ENCODE peak calls at places on chromosomes 1 and 21, in four cellular contexts. One of them, this sample, is unnamed. For H3K4me1, the result is how much of the 10 kb centered on the place peaks cover.

GRCh38 chr1:61284933-61285332 is 202.6 kb downstream of the NFIA start:
- DNase-seq in prostate gland: no peak
- DNase-seq in HCT116: no peak
- DNase-seq in K562: no peak
- DNase-seq in this sample: no peak

GRCh38 chr21:45871616-45872236 is 109.8 kb upstream of the COL6A1 start:
- DNase-seq in K562: no peak
- DNase-seq in prostate gland: no peak
- DNase-seq in HCT116: no peak
- DNase-seq in this sample: peak

GRCh38 chr1:33055210-33055991 is 18.7 kb upstream of the AK2 start:
- DNase-seq in K562: peak
- DNase-seq in prostate gland: peak
- DNase-seq in HCT116: peak
- DNase-seq in this sample: peak

GRCh38 chr1:116775116-116775752 is 21.0 kb downstream of the CD2 start:
- DNase-seq in K562: no peak
- DNase-seq in HCT116: no peak
- DNase-seq in prostate gland: no peak
- DNase-seq in this sample: no peak

GRCh38 chr21:42434884-42435283 is 31.2 kb downstream of the UBASH3A start:
- DNase-seq in K562: no peak
- DNase-seq in HCT116: no peak
- DNase-seq in prostate gland: no peak
- DNase-seq in this sample: no peak

GRCh38 chr1:21924503-21925005 is 12.6 kb downstream of the HSPG2 start:
- DNase-seq in HCT116: no peak
- DNase-seq in K562: no peak
- DNase-seq in prostate gland: no peak
- DNase-seq in this sample: no peak

GRCh38 chr1:15103211-15103610 is 50.3 kb upstream of the TMEM51 start:
- DNase-seq in K562: no peak
- DNase-seq in prostate gland: no peak
- DNase-seq in HCT116: no peak
- DNase-seq in this sample: no peak

GRCh38 chr1:65209005-65209885 is 61.2 kb downstream of the AK4 start:
- DNase-seq in K562: peak
- DNase-seq in HCT116: peak
- DNase-seq in prostate gland: peak
- DNase-seq in this sample: no peak

GRCh38 chr1:215081566-215082531 is 688 bp upstream of the KCNK2 start:
- DNase-seq in prostate gland: no peak
- DNase-seq in K562: no peak
- DNase-seq in HCT116: no peak
- DNase-seq in this sample: no peak

GRCh38 chr21:31557421-31557955 is 102.0 kb upstream of the SOD1 start:
- DNase-seq in prostate gland: no peak
- DNase-seq in K562: no peak
- DNase-seq in HCT116: no peak
- DNase-seq in this sample: no peak

GRCh38 chr1:8061673-8062386 is 35.7 kb upstream of the ERRFI1 start:
- DNase-seq in prostate gland: no peak
- DNase-seq in K562: no peak
- DNase-seq in HCT116: no peak
- DNase-seq in this sample: no peak

GRCh38 chr1:45306319-45306718 is 20.4 kb upstream of the HPDL start:
- DNase-seq in HCT116: no peak
- DNase-seq in prostate gland: no peak
- DNase-seq in K562: no peak
- DNase-seq in this sample: no peak

GRCh38 chr1:85223334-85223733 is 22.5 kb upstream of the SYDE2 start:
- DNase-seq in K562: no peak
- DNase-seq in prostate gland: no peak
- DNase-seq in HCT116: no peak
- DNase-seq in this sample: no peak

GRCh38 chr1:189782280-189782679 is 695.4 kb downstream of the BRINP3 start:
- DNase-seq in HCT116: no peak
- DNase-seq in prostate gland: no peak
- DNase-seq in K562: no peak
- DNase-seq in this sample: no peak

GRCh38 chr1:82042306-82042705 is 241.6 kb downstream of the ADGRL2 start:
- DNase-seq in prostate gland: no peak
- DNase-seq in HCT116: no peak
- DNase-seq in K562: no peak
- DNase-seq in this sample: no peak

GRCh38 chr1:52127181-52128175 is 14.4 kb upstream of the ZFYVE9 start:
- DNase-seq in K562: no peak
- DNase-seq in HCT116: peak
- DNase-seq in prostate gland: peak
- DNase-seq in this sample: peak

GRCh38 chr1:227758366-227758765 is 23.1 kb downstream of the SNAP47 start:
- DNase-seq in K562: no peak
- DNase-seq in HCT116: no peak
- DNase-seq in prostate gland: no peak
- DNase-seq in this sample: no peak

GRCh38 chr21:41548781-41549180 is 40.8 kb upstream of the TMPRSS2 start:
- DNase-seq in prostate gland: no peak
- DNase-seq in HCT116: no peak
- DNase-seq in K562: no peak
- DNase-seq in this sample: no peak

GRCh38 chr1:217275617-217276398 is 355.1 kb downstream of the GPATCH2 start:
- DNase-seq in HCT116: no peak
- DNase-seq in prostate gland: no peak
- DNase-seq in K562: no peak
- DNase-seq in this sample: no peak

GRCh38 chr1:83026745-83027144 is 972.2 kb downstream of the TTLL7 start:
- DNase-seq in HCT116: no peak
- DNase-seq in prostate gland: no peak
- DNase-seq in K562: no peak
- DNase-seq in this sample: no peak

GRCh38 chr1:150895618-150896017 is 8.7 kb downstream of the CTXND2 start:
- DNase-seq in HCT116: peak
- DNase-seq in K562: no peak
- DNase-seq in prostate gland: no peak
- DNase-seq in this sample: no peak

GRCh38 chr1:117631361-117631760 is 25.5 kb downstream of the TENT5C start:
- DNase-seq in HCT116: no peak
- DNase-seq in prostate gland: no peak
- DNase-seq in K562: no peak
- DNase-seq in this sample: no peak

GRCh38 chr1:175384546-175384945 is 192.0 kb upstream of the KIAA0040 start:
- DNase-seq in K562: no peak
- DNase-seq in HCT116: no peak
- DNase-seq in prostate gland: no peak
- DNase-seq in this sample: no peak

GRCh38 chr1:39328110-39328509 is 123.6 kb downstream of the MACF1 start:
- DNase-seq in prostate gland: no peak
- DNase-seq in K562: no peak
- DNase-seq in HCT116: no peak
- DNase-seq in this sample: no peak

GRCh38 chr1:115222616-115223402 is 115.2 kb downstream of the NGF start:
- DNase-seq in prostate gland: no peak
- DNase-seq in K562: no peak
- DNase-seq in HCT116: no peak
- DNase-seq in this sample: no peak

GRCh38 chr1:203463469-203464062 is 12.0 kb upstream of the PRELP start:
- DNase-seq in HCT116: no peak
- DNase-seq in K562: no peak
- DNase-seq in prostate gland: no peak
- DNase-seq in this sample: no peak

GRCh38 chr21:20086508-20086907 is 911.7 kb upstream of the NCAM2 start:
- DNase-seq in prostate gland: no peak
- DNase-seq in HCT116: no peak
- DNase-seq in K562: no peak
- DNase-seq in this sample: no peak

GRCh38 chr1:209652873-209653401 is 712 bp upstream of the LAMB3 start:
- DNase-seq in prostate gland: peak
- DNase-seq in K562: peak
- DNase-seq in HCT116: peak
- DNase-seq in this sample: peak

GRCh38 chr1:21565285-21565684 is 56.1 kb downstream of the ALPL start:
- DNase-seq in HCT116: no peak
- DNase-seq in K562: no peak
- DNase-seq in prostate gland: no peak
- DNase-seq in this sample: no peak

GRCh38 chr21:44701023-44701400 is 4.0 kb downstream of the KRTAP10-12 start:
- DNase-seq in HCT116: no peak
- DNase-seq in prostate gland: no peak
- DNase-seq in K562: no peak
- DNase-seq in this sample: no peak

GRCh38 chr1:34840426-34840825 is 19.1 kb downstream of the SMIM12 start:
- DNase-seq in prostate gland: no peak
- DNase-seq in K562: no peak
- DNase-seq in HCT116: no peak
- DNase-seq in this sample: no peak

DNA sequence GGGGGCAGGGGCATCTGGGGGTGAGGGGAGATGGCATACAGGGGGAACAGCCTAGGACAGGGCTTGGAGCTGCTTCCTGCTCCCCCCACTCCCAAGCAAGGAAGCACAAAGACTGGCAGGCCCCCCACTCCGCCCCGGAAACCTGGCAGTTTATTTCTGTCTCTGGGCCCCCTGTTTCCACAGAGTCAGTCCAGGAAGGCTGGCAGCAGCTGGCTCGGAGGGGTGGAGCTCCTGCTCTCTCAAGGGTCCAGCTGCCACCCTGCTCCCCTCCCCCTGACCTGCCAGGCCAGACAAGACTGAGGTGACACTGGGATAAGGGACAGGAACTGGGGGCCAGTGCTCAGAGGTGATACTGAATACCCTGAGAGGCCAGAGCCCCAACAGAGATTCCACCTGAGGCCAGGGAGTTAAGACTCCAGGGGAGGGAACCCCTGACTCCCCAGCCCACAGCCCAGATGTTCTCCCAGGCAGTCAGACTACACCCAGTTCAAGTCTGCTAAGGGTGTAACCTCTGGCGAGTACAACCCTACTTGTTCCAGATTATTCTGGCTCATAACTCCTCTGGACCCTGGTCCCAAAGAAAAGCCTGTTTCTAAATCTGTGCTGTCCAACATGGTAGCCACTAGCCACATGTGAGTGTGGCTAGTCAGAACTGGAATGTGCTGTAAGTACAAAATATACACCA is 26.3 kb downstream of the AHDC1 start:
- DNase-seq in prostate gland: no peak
- DNase-seq in K562: no peak
- DNase-seq in HCT116: no peak
- DNase-seq in this sample: no peak
- H3K4me1 ChIP-seq in prostate gland: under half
- H3K4me1 ChIP-seq in K562: under half
- H3K4me1 ChIP-seq in HCT116: under half
- H3K4me1 ChIP-seq in this sample: half or more

GRCh38 chr1:157993179-157994080 is at the start of gene KIRREL1:
- DNase-seq in K562: peak
- DNase-seq in prostate gland: peak
- DNase-seq in HCT116: no peak
- DNase-seq in this sample: peak

GRCh38 chr1:157994704-157995540 is 1.5 kb downstream of the KIRREL1 start:
- DNase-seq in HCT116: no peak
- DNase-seq in prostate gland: no peak
- DNase-seq in K562: no peak
- DNase-seq in this sample: no peak

GRCh38 chr1:157992813-157993178 is 649 bp upstream of the KIRREL1 start:
- DNase-seq in HCT116: no peak
- DNase-seq in prostate gland: no peak
- DNase-seq in K562: no peak
- DNase-seq in this sample: no peak

GRCh38 chr1:157995575-157996169 is 2.2 kb downstream of the KIRREL1 start:
- DNase-seq in HCT116: no peak
- DNase-seq in K562: no peak
- DNase-seq in prostate gland: no peak
- DNase-seq in this sample: no peak

DNA sequence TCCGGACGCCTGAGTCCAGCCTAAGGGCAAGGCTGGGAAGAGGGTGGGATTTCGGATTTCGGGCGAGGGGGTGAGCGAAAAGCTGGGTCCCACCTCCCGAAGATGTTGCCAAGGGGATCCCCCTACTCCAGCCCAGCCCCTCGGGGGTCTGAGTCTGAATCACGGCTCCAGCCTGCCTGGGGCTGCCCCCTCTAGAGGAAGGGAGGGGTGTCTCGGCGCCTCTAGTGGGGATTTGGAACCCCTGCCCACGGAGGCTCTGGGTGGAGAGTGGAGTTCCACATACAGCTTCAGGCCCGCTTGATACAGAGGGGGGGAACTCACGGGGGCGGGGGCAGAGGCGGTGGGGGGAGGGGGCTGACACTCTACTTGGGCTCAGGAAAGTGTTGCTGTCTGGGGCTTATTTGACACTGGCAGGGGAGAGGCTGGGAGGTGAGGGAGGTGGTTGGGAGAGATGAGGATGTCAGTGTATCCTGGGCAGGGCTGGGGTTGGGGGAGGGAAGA is 686 bp downstream of the KIRREL1 start:
- DNase-seq in prostate gland: no peak
- DNase-seq in K562: no peak
- DNase-seq in HCT116: no peak
- DNase-seq in this sample: no peak
- TF ChIP-seq CTCF in prostate gland: no peak
- TF ChIP-seq CTCF in K562: no peak
- TF ChIP-seq CTCF in HCT116: peak
- TF ChIP-seq CTCF in this sample: no peak

DNA sequence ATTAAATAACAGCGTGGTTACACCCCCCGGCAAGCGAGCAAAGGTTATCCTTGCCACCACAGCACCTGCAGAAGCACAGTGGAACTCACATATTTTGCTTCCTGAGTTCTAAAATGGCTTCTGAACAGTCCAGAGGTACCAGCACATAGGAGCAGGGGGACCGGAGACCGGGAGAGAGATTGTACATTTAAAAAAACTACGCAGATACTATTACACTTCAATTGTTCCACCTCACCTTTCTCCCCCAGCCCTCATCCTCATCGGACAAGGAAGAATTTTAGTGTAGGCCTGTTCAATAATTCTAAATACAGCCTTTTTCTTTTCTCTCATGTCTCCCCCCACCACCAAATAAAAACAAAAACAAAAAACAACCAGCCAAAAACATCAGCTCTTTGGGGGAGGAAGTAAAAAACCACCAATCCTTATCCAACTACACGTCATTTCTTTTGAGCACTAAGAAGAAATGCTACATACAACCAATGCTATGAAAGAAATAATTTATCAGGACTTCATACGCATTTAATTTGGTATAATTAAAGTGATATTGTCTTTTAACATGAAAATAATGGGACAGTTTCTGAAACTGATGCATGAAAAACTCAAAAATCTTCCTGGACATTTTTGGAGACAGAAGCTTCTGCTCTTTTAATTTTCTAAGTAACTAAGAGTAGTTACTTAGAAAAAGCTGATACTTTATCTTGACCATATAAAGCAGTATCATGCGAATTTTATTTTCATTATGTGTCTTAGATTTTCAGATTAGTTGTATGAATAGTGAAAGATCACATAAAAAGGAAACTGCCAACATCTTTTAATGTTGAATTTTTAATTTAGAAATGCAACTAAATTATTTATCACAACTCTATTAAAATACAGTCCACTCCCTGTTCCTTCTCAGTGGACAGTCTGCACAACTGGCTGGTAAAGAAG is 9.1 kb downstream of the CDKN2C start:
- DNase-seq in prostate gland: no peak
- DNase-seq in K562: peak
- DNase-seq in HCT116: no peak
- DNase-seq in this sample: no peak
- TF ChIP-seq POLR2AphosphoS5 in prostate gland: no peak
- TF ChIP-seq POLR2AphosphoS5 in K562: no peak
- TF ChIP-seq POLR2AphosphoS5 in HCT116: no peak
- TF ChIP-seq POLR2AphosphoS5 in this sample: no peak

GRCh38 chr1:225461533-225462428 is 33.9 kb upstream of the LBR start:
- DNase-seq in prostate gland: no peak
- DNase-seq in HCT116: no peak
- DNase-seq in K562: no peak
- DNase-seq in this sample: no peak
- H3K4me1 ChIP-seq in prostate gland: under half
- H3K4me1 ChIP-seq in HCT116: under half
- H3K4me1 ChIP-seq in K562: under half
- H3K4me1 ChIP-seq in this sample: under half